ENCODE peak calls at places on chromosomes 4 and X, in ten cellular contexts. S is lower lobe of right lung, J is COR-L47, U is naive B cell, C is NCI-H524, V is HFFc6, Z is EL, W is omental fat pad, E is neural progenitor cell, X is SIG-M5. B is an unnamed sample.

GRCh38 chrX:125436855-125437254 is 117.2 kb downstream of the TEX13C start:
- DNase-seq in S (no peak), J (peak), U (no peak), C (peak), V (no peak), Z (no peak), W (no peak), E (peak), X (no peak), B (peak)

GRCh38 chrX:43557792-43558191 is 98.3 kb upstream of the MAOA start:
- DNase-seq in S (peak), J (peak), U (peak), C (peak), V (peak), Z (peak), W (no peak), E (peak), X (no peak), B (peak)

GRCh38 chrX:12494400-12495138 is 296.6 kb upstream of the PRPS2 start:
- DNase-seq in S (no peak), J (no peak), U (no peak), C (no peak), V (no peak), Z (peak), W (no peak), E (no peak), X (no peak), B (no peak)

GRCh38 chrX:20527458-20528099 is 260.9 kb upstream of the RPS6KA3 start:
- DNase-seq in S (no peak), J (peak), U (peak), C (peak), V (no peak), Z (no peak), W (no peak), E (peak), X (no peak), B (peak)

GRCh38 chrX:154430916-154431315 is 2.4 kb downstream of the ATP6AP1 start:
- DNase-seq in S (peak), J (no peak), U (no peak), C (no peak), V (no peak), Z (no peak), W (no peak), E (no peak), X (no peak), B (no peak)

GRCh38 chr4:81375745-81376144 is 96.0 kb downstream of the RASGEF1B start:
- DNase-seq in S (no peak), J (no peak), U (no peak), C (no peak), V (no peak), Z (no peak), W (no peak), E (no peak), X (no peak), B (no peak)

GRCh38 chr4:7863911-7864681 is 75.6 kb downstream of the AFAP1 start:
- DNase-seq in S (no peak), J (no peak), U (no peak), C (no peak), V (no peak), Z (peak), W (no peak), E (peak), X (no peak), B (no peak)

GRCh38 chr4:1009647-1010521 is 1.5 kb upstream of the FGFRL1 start:
- DNase-seq in S (peak), J (no peak), U (peak), C (peak), V (no peak), Z (peak), W (no peak), E (peak), X (no peak), B (peak)

GRCh38 chr4:8009710-8010534 is 70.3 kb upstream of the AFAP1 start:
- DNase-seq in S (no peak), J (peak), U (no peak), C (no peak), V (no peak), Z (no peak), W (no peak), E (no peak), X (no peak), B (peak)

GRCh38 chr4:124879195-124879594 is 166.7 kb upstream of the ANKRD50 start:
- DNase-seq in S (no peak), J (no peak), U (no peak), C (no peak), V (no peak), Z (no peak), W (no peak), E (no peak), X (no peak), B (no peak)

GRCh38 chr4:146059153-146059552 is 116.4 kb upstream of the LSM6 start:
- DNase-seq in S (no peak), J (no peak), U (peak), C (no peak), V (no peak), Z (no peak), W (no peak), E (no peak), X (peak), B (no peak)

GRCh38 chr4:61200991-61201526 is 933 bp downstream of the ADGRL3 start:
- DNase-seq in S (no peak), J (peak), U (no peak), C (peak), V (no peak), Z (peak), W (no peak), E (peak), X (no peak), B (peak)

GRCh38 chrX:123422875-123423274 is 238.8 kb downstream of the GRIA3 start:
- DNase-seq in S (no peak), J (no peak), U (no peak), C (no peak), V (peak), Z (peak), W (no peak), E (peak), X (no peak), B (peak)

B was measured in NCI-H69.